ENCODE peak calls at places on chromosomes 5 and 9, in eight cellular contexts. P, W, R, H, X, M, O and V are unnamed samples.

GRCh38 chr5:89337-90286 is 2.4 kb upstream of the PLEKHG4B start:
- DNase-seq in P (no peak), W (no peak), H (no peak), R (no peak), M (no peak), X (no peak), O (no peak), V (no peak)

GRCh38 chr5:59724482-59725392 is 168.8 kb downstream of the PDE4D start:
- DNase-seq in P (peak; percentile 31), H (peak; percentile 67), X (no peak), W (no peak), O (peak; percentile 45), M (peak; percentile 36), R (peak; percentile 36), V (no peak)

GRCh38 chr5:160260881-160261815 is 31.8 kb downstream of the FABP6 start:
- DNase-seq in M (peak; percentile 99), P (peak; percentile 97), O (no peak), H (peak; percentile 92), R (no peak), X (no peak), W (no peak), V (peak; percentile 99)

GRCh38 chr5:181189363-181189961 is 15.5 kb downstream of the TRIM7 start:
- DNase-seq in X (no peak), H (peak; percentile 39), M (peak; percentile 30), P (peak; percentile 42), W (peak; percentile 54), R (no peak), O (peak; percentile 28), V (no peak)

GRCh38 chr5:156920861-156921431 is 42.1 kb downstream of the TIMD4 start:
- DNase-seq in X (no peak), M (no peak), W (no peak), R (no peak), H (no peak), O (no peak), P (no peak), V (no peak)

GRCh38 chr9:109779711-109780452 is at the start of gene PALM2AKAP2:
- DNase-seq in W (no peak), M (peak; percentile 68), O (peak; percentile 73), X (peak; percentile 30), P (peak; percentile 73), R (peak; percentile 37), H (peak; percentile 66), V (peak; percentile 76)

GRCh38 chr5:160923927-160924705 is 72.1 kb upstream of the ATP10B start:
- DNase-seq in O (no peak), H (no peak), P (no peak), R (peak; percentile 97), M (no peak), X (no peak), W (no peak), V (peak; percentile 45)

GRCh38 chr9:21555911-21556310 is 73.8 kb upstream of the IFNE start:
- DNase-seq in P (peak; percentile 65), R (no peak), H (peak; percentile 44), M (no peak), O (no peak), X (no peak), W (no peak), V (no peak)

GRCh38 chr9:36400332-36401178 is 486 bp upstream of the RNF38 start:
- DNase-seq in P (peak; percentile 79), X (peak; percentile 39), O (peak; percentile 80), H (peak; percentile 86), M (peak; percentile 75), W (peak; percentile 86), R (peak; percentile 87), V (peak; percentile 70)

GRCh38 chr5:84724683-84725082 is 340.0 kb upstream of the EDIL3 start:
- DNase-seq in M (peak; percentile 75), X (no peak), R (no peak), W (no peak), H (peak; percentile 34), O (no peak), P (peak; percentile 86), V (no peak)

GRCh38 chr5:12272389-12272788 is 368.1 kb upstream of the CTNND2 start:
- DNase-seq in R (no peak), O (no peak), H (no peak), P (peak; percentile 1), M (no peak), X (no peak), W (no peak), V (no peak)

GRCh38 chr9:137406876-137407589 is 15.9 kb downstream of the EXD3 start:
- DNase-seq in X (no peak), O (peak; percentile 47), H (peak; percentile 80), P (peak; percentile 55), M (peak; percentile 44), W (peak; percentile 23), R (peak; percentile 69), V (no peak)

GRCh38 chr5:135851907-135852805 is 17.7 kb downstream of the SLC25A48 start:
- DNase-seq in H (no peak), M (no peak), P (no peak), X (no peak), W (no peak), R (no peak), O (no peak), V (no peak)

GRCh38 chr5:140857987-140858240 is 2.2 kb downstream of the PCDHA10 start:
- DNase-seq in O (no peak), R (no peak), W (no peak), P (no peak), X (no peak), M (no peak), H (no peak), V (no peak)

GRCh38 chr5:157600252-157600651 is 24.7 kb upstream of the ADAM19 start:
- DNase-seq in W (no peak), H (no peak), M (no peak), P (no peak), R (no peak), X (no peak), O (no peak), V (no peak)

GRCh38 chr5:31942546-31942945 is 231.6 kb downstream of the GOLPH3 start:
- DNase-seq in O (no peak), R (no peak), H (no peak), X (no peak), P (no peak), W (no peak), M (peak; percentile 31), V (no peak)

GRCh38 chr5:94228791-94229190 is 389.6 kb downstream of the KIAA0825 start:
- DNase-seq in R (no peak), H (no peak), W (no peak), M (no peak), X (no peak), O (no peak), P (no peak), V (peak; percentile 44)

GRCh38 chr5:136065588-136065987 is 36.8 kb downstream of the TGFBI start:
- DNase-seq in X (no peak), O (no peak), P (no peak), M (no peak), R (no peak), H (no peak), W (no peak), V (no peak)

GRCh38 chr5:175557778-175558177 is 79.4 kb downstream of the SFXN1 start:
- DNase-seq in X (no peak), O (no peak), M (no peak), H (no peak), R (no peak), W (no peak), P (no peak), V (no peak)

DNA sequence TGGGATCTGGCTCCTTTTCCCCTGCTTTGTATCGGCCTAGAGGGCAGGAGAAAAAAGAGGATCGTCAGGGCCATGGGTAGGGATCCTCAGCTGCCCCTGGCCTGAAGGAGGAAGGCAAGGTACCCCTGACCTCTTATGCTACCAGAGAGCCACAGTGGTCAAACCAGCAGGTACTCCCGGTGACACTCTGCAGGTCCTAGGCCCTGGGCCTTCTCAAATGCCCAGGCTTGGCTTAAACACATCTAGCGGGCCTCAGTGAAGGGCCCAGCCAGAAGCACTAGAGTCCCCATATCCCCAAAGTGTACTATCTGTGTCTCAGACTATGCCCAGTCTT is 3.5 kb downstream of the IRF1 start:
- DNase-seq in R (no peak), X (no peak), M (no peak), H (no peak), P (no peak), O (no peak), W (no peak), V (no peak)
- H3K4me3 ChIP-seq in R (no peak overlapping the region), X (no peak overlapping the region), M (no peak overlapping the region), H (no peak overlapping the region), P (peak overlapping the region; percentile 98), O (no peak overlapping the region), W (no peak overlapping the region), V (no peak overlapping the region)

DNA sequence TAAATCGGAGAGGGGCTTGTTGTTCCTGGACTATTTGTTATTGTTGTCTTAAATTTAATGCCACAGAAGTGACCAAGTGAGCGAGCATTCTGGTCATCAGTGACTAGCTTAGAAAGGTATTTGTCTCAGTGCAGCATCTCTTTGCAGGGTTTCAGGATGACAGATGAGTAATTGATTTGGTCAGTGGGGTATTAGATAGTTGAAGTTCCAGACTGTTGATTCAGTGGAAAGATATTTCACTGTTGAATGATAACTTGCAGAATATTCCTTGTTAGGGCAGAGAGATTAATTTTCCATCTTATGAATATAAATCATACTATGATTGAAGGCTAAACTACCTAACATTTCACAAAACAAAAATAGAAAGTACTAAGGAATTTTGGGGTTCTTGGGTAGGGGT is 122.4 kb downstream of the TRIO start:
- DNase-seq in W (no peak), H (peak; percentile 51), R (no peak), X (peak; percentile 67), O (peak; percentile 94), M (peak; percentile 95), P (peak; percentile 97), V (peak; percentile 98)
- H3K4me3 ChIP-seq in W (no peak overlapping the region), H (no peak overlapping the region), R (no peak overlapping the region), X (no peak overlapping the region), O (no peak overlapping the region), M (no peak overlapping the region), P (peak overlapping the region; percentile 43), V (peak overlapping the region; percentile 52)

GRCh38 chr9:7613931-7614330 is 185.6 kb downstream of the DMAC1 start:
- DNase-seq in M (no peak), H (no peak), X (no peak), O (no peak), P (no peak), R (no peak), W (no peak), V (no peak)
- H3K4me3 ChIP-seq in M (no peak overlapping the region), H (no peak overlapping the region), X (no peak overlapping the region), O (no peak overlapping the region), P (no peak overlapping the region), R (no peak overlapping the region), W (no peak overlapping the region), V (no peak overlapping the region)

GRCh38 chr9:94921656-94922055 is 195.2 kb downstream of the AOPEP start:
- DNase-seq in O (no peak), W (no peak), R (no peak), M (no peak), X (no peak), H (no peak), P (no peak), V (no peak)

GRCh38 chr9:94922098-94922607 is 195.7 kb downstream of the AOPEP start:
- DNase-seq in R (peak; percentile 74), P (peak; percentile 100), H (peak; percentile 96), W (no peak), O (peak; percentile 100), M (peak; percentile 98), X (peak; percentile 86), V (peak; percentile 99)

GRCh38 chr9:94921072-94921471 is 194.6 kb downstream of the AOPEP start:
- DNase-seq in P (peak; percentile 92), M (peak; percentile 73), O (peak; percentile 88), X (no peak), H (peak; percentile 63), W (no peak), R (no peak), V (peak; percentile 52)

GRCh38 chr9:94919376-94920098 is 193.0 kb downstream of the AOPEP start:
- DNase-seq in O (peak; percentile 47), X (no peak), P (peak; percentile 87), R (no peak), W (no peak), M (peak; percentile 69), H (peak; percentile 67), V (peak; percentile 91)

GRCh38 chr9:94920439-94920951 is 194.0 kb downstream of the AOPEP start:
- DNase-seq in O (peak; percentile 98), W (no peak), X (peak; percentile 81), P (peak; percentile 74), H (peak; percentile 80), M (peak; percentile 63), R (no peak), V (peak; percentile 74)
- H3K4me3 ChIP-seq in O (peak overlapping the region; percentile 47), W (no peak overlapping the region), X (peak overlapping the region; percentile 5), P (peak overlapping the region; percentile 17), H (no peak overlapping the region), M (no peak overlapping the region), R (no peak overlapping the region), V (peak overlapping the region; percentile 46)